ENCODE peak calls at places on chromosomes 2 and 18, in eight cellular contexts. One of them, this sample, is unnamed.

GRCh38 chr2:16508061-16508851 is 157.4 kb downstream of the CYRIA start:
- DNase-seq in fibroblast of the aortic adventitia: no peak
- DNase-seq in neural progenitor cell: peak
- DNase-seq in testis: peak
- DNase-seq in uterus: no peak
- DNase-seq in cardiac fibroblast: peak
- DNase-seq in astrocyte of the spinal cord: peak
- DNase-seq in psoas muscle: peak
- DNase-seq in this sample: peak

GRCh38 chr2:56239437-56239836 is 55.6 kb downstream of the CCDC85A start:
- DNase-seq in astrocyte of the spinal cord: peak
- DNase-seq in psoas muscle: no peak
- DNase-seq in testis: peak
- DNase-seq in uterus: no peak
- DNase-seq in cardiac fibroblast: no peak
- DNase-seq in neural progenitor cell: no peak
- DNase-seq in fibroblast of the aortic adventitia: peak
- DNase-seq in this sample: peak

GRCh38 chr18:23935804-23936203 is 78.8 kb upstream of the TTC39C start:
- DNase-seq in cardiac fibroblast: no peak
- DNase-seq in testis: no peak
- DNase-seq in uterus: no peak
- DNase-seq in fibroblast of the aortic adventitia: no peak
- DNase-seq in astrocyte of the spinal cord: no peak
- DNase-seq in psoas muscle: no peak
- DNase-seq in neural progenitor cell: no peak
- DNase-seq in this sample: no peak

GRCh38 chr2:237072067-237072931 is 13.4 kb upstream of the COPS8 start:
- DNase-seq in cardiac fibroblast: peak
- DNase-seq in fibroblast of the aortic adventitia: peak
- DNase-seq in psoas muscle: peak
- DNase-seq in neural progenitor cell: peak
- DNase-seq in astrocyte of the spinal cord: peak
- DNase-seq in uterus: peak
- DNase-seq in testis: peak
- DNase-seq in this sample: peak

GRCh38 chr2:240507778-240508251 is 50.0 kb downstream of the ANKMY1 start:
- DNase-seq in astrocyte of the spinal cord: no peak
- DNase-seq in psoas muscle: no peak
- DNase-seq in cardiac fibroblast: no peak
- DNase-seq in uterus: no peak
- DNase-seq in fibroblast of the aortic adventitia: no peak
- DNase-seq in neural progenitor cell: no peak
- DNase-seq in testis: no peak
- DNase-seq in this sample: no peak

GRCh38 chr2:75168186-75168585 is 31.1 kb downstream of the TACR1 start:
- DNase-seq in cardiac fibroblast: no peak
- DNase-seq in testis: no peak
- DNase-seq in neural progenitor cell: no peak
- DNase-seq in psoas muscle: no peak
- DNase-seq in astrocyte of the spinal cord: no peak
- DNase-seq in uterus: no peak
- DNase-seq in fibroblast of the aortic adventitia: no peak
- DNase-seq in this sample: no peak

GRCh38 chr2:62495777-62496176 is 10.2 kb downstream of the TMEM17 start:
- DNase-seq in astrocyte of the spinal cord: no peak
- DNase-seq in uterus: no peak
- DNase-seq in testis: no peak
- DNase-seq in neural progenitor cell: no peak
- DNase-seq in cardiac fibroblast: no peak
- DNase-seq in psoas muscle: no peak
- DNase-seq in fibroblast of the aortic adventitia: no peak
- DNase-seq in this sample: no peak

GRCh38 chr18:59743561-59743960 is 46.3 kb upstream of the CCBE1 start:
- DNase-seq in neural progenitor cell: no peak
- DNase-seq in cardiac fibroblast: peak
- DNase-seq in testis: no peak
- DNase-seq in fibroblast of the aortic adventitia: peak
- DNase-seq in uterus: no peak
- DNase-seq in astrocyte of the spinal cord: peak
- DNase-seq in psoas muscle: no peak
- DNase-seq in this sample: peak

GRCh38 chr2:156147594-156148330 is 184.8 kb downstream of the NR4A2 start:
- DNase-seq in uterus: no peak
- DNase-seq in astrocyte of the spinal cord: peak
- DNase-seq in psoas muscle: no peak
- DNase-seq in cardiac fibroblast: no peak
- DNase-seq in testis: no peak
- DNase-seq in fibroblast of the aortic adventitia: peak
- DNase-seq in neural progenitor cell: no peak
- DNase-seq in this sample: peak

GRCh38 chr2:135164431-135164830 is 112.3 kb downstream of the RAB3GAP1 start:
- DNase-seq in psoas muscle: no peak
- DNase-seq in fibroblast of the aortic adventitia: peak
- DNase-seq in cardiac fibroblast: peak
- DNase-seq in astrocyte of the spinal cord: peak
- DNase-seq in testis: no peak
- DNase-seq in uterus: no peak
- DNase-seq in neural progenitor cell: no peak
- DNase-seq in this sample: peak

GRCh38 chr2:42810971-42811865 is 18.8 kb upstream of the HAAO start:
- DNase-seq in testis: peak
- DNase-seq in astrocyte of the spinal cord: peak
- DNase-seq in neural progenitor cell: peak
- DNase-seq in uterus: peak
- DNase-seq in fibroblast of the aortic adventitia: peak
- DNase-seq in psoas muscle: peak
- DNase-seq in cardiac fibroblast: peak
- DNase-seq in this sample: peak

GRCh38 chr18:28359177-28359576 is 182.2 kb upstream of the CDH2 start:
- DNase-seq in psoas muscle: no peak
- DNase-seq in testis: no peak
- DNase-seq in fibroblast of the aortic adventitia: no peak
- DNase-seq in cardiac fibroblast: no peak
- DNase-seq in astrocyte of the spinal cord: no peak
- DNase-seq in uterus: no peak
- DNase-seq in neural progenitor cell: no peak
- DNase-seq in this sample: no peak

GRCh38 chr2:185984670-185985069 is 246.1 kb downstream of the FSIP2 start:
- DNase-seq in neural progenitor cell: no peak
- DNase-seq in fibroblast of the aortic adventitia: peak
- DNase-seq in uterus: no peak
- DNase-seq in astrocyte of the spinal cord: peak
- DNase-seq in psoas muscle: no peak
- DNase-seq in testis: no peak
- DNase-seq in cardiac fibroblast: peak
- DNase-seq in this sample: peak

GRCh38 chr2:65751422-65751821 is 319.0 kb upstream of the SPRED2 start:
- DNase-seq in uterus: no peak
- DNase-seq in cardiac fibroblast: no peak
- DNase-seq in neural progenitor cell: peak
- DNase-seq in psoas muscle: no peak
- DNase-seq in testis: no peak
- DNase-seq in fibroblast of the aortic adventitia: no peak
- DNase-seq in astrocyte of the spinal cord: no peak
- DNase-seq in this sample: no peak

GRCh38 chr2:3638456-3638810 is 19.6 kb upstream of the ALLC start:
- DNase-seq in testis: peak
- DNase-seq in neural progenitor cell: no peak
- DNase-seq in astrocyte of the spinal cord: no peak
- DNase-seq in cardiac fibroblast: no peak
- DNase-seq in uterus: no peak
- DNase-seq in fibroblast of the aortic adventitia: no peak
- DNase-seq in psoas muscle: no peak
- DNase-seq in this sample: no peak

GRCh38 chr2:101751875-101752619 is 54.5 kb downstream of the MAP4K4 start:
- DNase-seq in uterus: no peak
- DNase-seq in cardiac fibroblast: no peak
- DNase-seq in psoas muscle: no peak
- DNase-seq in neural progenitor cell: no peak
- DNase-seq in astrocyte of the spinal cord: no peak
- DNase-seq in testis: no peak
- DNase-seq in fibroblast of the aortic adventitia: no peak
- DNase-seq in this sample: no peak

GRCh38 chr18:48504819-48505218 is 34.0 kb upstream of the CTIF start:
- DNase-seq in uterus: no peak
- DNase-seq in psoas muscle: no peak
- DNase-seq in fibroblast of the aortic adventitia: no peak
- DNase-seq in testis: no peak
- DNase-seq in cardiac fibroblast: no peak
- DNase-seq in neural progenitor cell: no peak
- DNase-seq in astrocyte of the spinal cord: no peak
- DNase-seq in this sample: no peak

GRCh38 chr18:63099848-63100625 is 219.5 kb downstream of the BCL2 start:
- DNase-seq in astrocyte of the spinal cord: no peak
- DNase-seq in testis: no peak
- DNase-seq in fibroblast of the aortic adventitia: no peak
- DNase-seq in psoas muscle: no peak
- DNase-seq in neural progenitor cell: no peak
- DNase-seq in cardiac fibroblast: no peak
- DNase-seq in uterus: no peak
- DNase-seq in this sample: no peak

GRCh38 chr2:116580209-116580608 is 1234.3 kb upstream of the DDX18 start:
- DNase-seq in psoas muscle: no peak
- DNase-seq in cardiac fibroblast: no peak
- DNase-seq in neural progenitor cell: no peak
- DNase-seq in astrocyte of the spinal cord: no peak
- DNase-seq in testis: no peak
- DNase-seq in uterus: no peak
- DNase-seq in fibroblast of the aortic adventitia: no peak
- DNase-seq in this sample: no peak

GRCh38 chr2:28268386-28268785 is 124.3 kb upstream of the FOSL2 start:
- DNase-seq in testis: no peak
- DNase-seq in psoas muscle: no peak
- DNase-seq in neural progenitor cell: no peak
- DNase-seq in astrocyte of the spinal cord: no peak
- DNase-seq in uterus: peak
- DNase-seq in cardiac fibroblast: peak
- DNase-seq in fibroblast of the aortic adventitia: no peak
- DNase-seq in this sample: peak

GRCh38 chr2:221123396-221123795 is 448.7 kb downstream of the EPHA4 start:
- DNase-seq in fibroblast of the aortic adventitia: no peak
- DNase-seq in astrocyte of the spinal cord: no peak
- DNase-seq in uterus: no peak
- DNase-seq in psoas muscle: no peak
- DNase-seq in neural progenitor cell: no peak
- DNase-seq in testis: no peak
- DNase-seq in cardiac fibroblast: no peak
- DNase-seq in this sample: no peak

DNA sequence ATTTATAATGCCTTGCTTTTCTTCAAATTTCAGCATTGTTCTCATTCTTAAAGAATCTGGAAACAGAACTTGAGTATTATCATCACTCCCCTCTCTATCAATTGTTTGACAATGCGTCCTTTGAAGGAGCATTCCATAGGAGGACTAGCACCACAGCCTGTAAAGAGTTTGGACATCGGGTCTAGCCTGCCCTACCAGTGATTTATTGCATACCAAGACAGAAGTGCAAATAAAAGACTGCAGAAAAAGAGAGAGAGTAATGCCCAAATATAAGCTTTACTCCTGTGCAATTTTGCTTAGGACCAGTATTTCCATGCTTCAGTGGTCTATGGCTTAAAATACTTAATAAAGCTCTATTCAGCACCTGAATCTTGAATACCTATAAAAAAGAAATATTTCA is 55.4 kb upstream of the MAP2 start:
- DNase-seq in psoas muscle: no peak
- DNase-seq in uterus: no peak
- DNase-seq in neural progenitor cell: no peak
- DNase-seq in cardiac fibroblast: peak
- DNase-seq in testis: no peak
- DNase-seq in fibroblast of the aortic adventitia: peak
- DNase-seq in astrocyte of the spinal cord: no peak
- DNase-seq in this sample: peak
- H3K4me3 ChIP-seq in psoas muscle: no peak
- H3K4me3 ChIP-seq in uterus: no peak
- H3K4me3 ChIP-seq in neural progenitor cell: no peak
- H3K4me3 ChIP-seq in cardiac fibroblast: no peak
- H3K4me3 ChIP-seq in testis: no peak
- H3K4me3 ChIP-seq in fibroblast of the aortic adventitia: no peak
- H3K4me3 ChIP-seq in astrocyte of the spinal cord: no peak
- H3K4me3 ChIP-seq in this sample: no peak

GRCh38 chr2:136796339-136796738 is 31.0 kb downstream of the THSD7B start:
- DNase-seq in uterus: no peak
- DNase-seq in psoas muscle: no peak
- DNase-seq in neural progenitor cell: peak
- DNase-seq in astrocyte of the spinal cord: no peak
- DNase-seq in cardiac fibroblast: no peak
- DNase-seq in testis: no peak
- DNase-seq in fibroblast of the aortic adventitia: no peak
- DNase-seq in this sample: no peak
- TF ChIP-seq CTCF in uterus: no peak
- TF ChIP-seq CTCF in psoas muscle: no peak
- TF ChIP-seq CTCF in neural progenitor cell: peak
- TF ChIP-seq CTCF in astrocyte of the spinal cord: no peak
- TF ChIP-seq CTCF in cardiac fibroblast: no peak
- TF ChIP-seq CTCF in testis: no peak
- TF ChIP-seq CTCF in fibroblast of the aortic adventitia: no peak
- TF ChIP-seq CTCF in this sample: no peak

DNA sequence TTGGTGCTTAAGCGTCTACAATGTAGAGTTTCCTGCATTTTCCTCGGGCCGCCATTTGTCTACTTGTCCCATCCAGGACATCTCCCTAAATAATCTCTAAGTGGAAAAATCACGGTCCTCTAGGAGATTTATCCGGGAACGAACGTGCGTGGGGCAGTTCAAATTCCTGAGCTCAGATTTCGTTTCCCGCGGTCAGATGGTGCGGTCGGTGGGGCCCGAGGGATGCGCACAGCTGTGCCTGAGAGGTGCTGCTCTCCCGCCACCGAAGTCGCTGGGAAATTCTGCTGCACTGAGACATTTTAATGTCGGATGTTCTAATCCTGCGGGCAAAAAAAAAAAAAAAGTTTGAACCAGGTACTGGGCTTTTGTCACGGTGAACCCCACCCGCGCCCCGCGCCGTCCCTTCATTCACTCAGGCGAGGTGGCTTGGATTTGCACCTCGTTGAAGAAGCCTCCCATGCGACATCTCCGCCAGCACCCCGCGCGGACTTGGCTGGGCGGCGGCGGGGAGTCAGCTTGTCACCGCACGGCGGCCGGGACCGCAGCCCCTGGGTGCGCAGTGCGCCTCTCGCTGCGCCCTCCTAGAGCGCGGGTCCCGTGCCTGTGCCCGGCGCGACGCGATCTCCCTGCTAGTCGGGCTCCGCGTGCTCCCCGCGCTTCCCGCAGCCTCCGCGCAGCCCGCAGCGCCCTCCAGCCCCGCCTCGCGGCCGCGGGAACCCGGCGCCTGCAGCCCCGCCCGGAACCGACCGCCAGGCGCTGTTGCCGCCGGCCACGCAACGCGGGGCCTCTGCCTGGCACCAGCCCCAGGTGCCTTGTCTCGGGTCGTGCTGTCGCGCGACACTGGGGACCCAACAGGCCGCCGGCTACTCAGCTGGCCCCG is 192.0 kb upstream of the TCF4 start:
- DNase-seq in psoas muscle: peak
- DNase-seq in uterus: peak
- DNase-seq in testis: peak
- DNase-seq in cardiac fibroblast: peak
- DNase-seq in astrocyte of the spinal cord: peak
- DNase-seq in neural progenitor cell: peak
- DNase-seq in fibroblast of the aortic adventitia: peak
- DNase-seq in this sample: peak
- H3K4me3 ChIP-seq in psoas muscle: peak
- H3K4me3 ChIP-seq in uterus: peak
- H3K4me3 ChIP-seq in testis: peak
- H3K4me3 ChIP-seq in cardiac fibroblast: peak
- H3K4me3 ChIP-seq in astrocyte of the spinal cord: peak
- H3K4me3 ChIP-seq in neural progenitor cell: peak
- H3K4me3 ChIP-seq in fibroblast of the aortic adventitia: peak
- H3K4me3 ChIP-seq in this sample: peak

GRCh38 chr2:36545871-36546416 is 52.0 kb downstream of the FEZ2 start:
- DNase-seq in uterus: no peak
- DNase-seq in neural progenitor cell: no peak
- DNase-seq in fibroblast of the aortic adventitia: no peak
- DNase-seq in psoas muscle: no peak
- DNase-seq in cardiac fibroblast: no peak
- DNase-seq in astrocyte of the spinal cord: no peak
- DNase-seq in testis: no peak
- DNase-seq in this sample: no peak
- TF ChIP-seq CTCF in uterus: no peak
- TF ChIP-seq CTCF in neural progenitor cell: no peak
- TF ChIP-seq CTCF in fibroblast of the aortic adventitia: peak
- TF ChIP-seq CTCF in psoas muscle: no peak
- TF ChIP-seq CTCF in cardiac fibroblast: peak
- TF ChIP-seq CTCF in astrocyte of the spinal cord: peak
- TF ChIP-seq CTCF in testis: no peak
- TF ChIP-seq CTCF in this sample: no peak

This sample was measured in fibroblast of pulmonary artery.